ENCODE peak calls at places on chromosomes 3 and 15, in eight cellular contexts. T is breast epithelium, F is GM23338, U is fibroblast of pulmonary artery, L is K562, V is brain microvascular endothelial cell, Y is kidney epithelial cell, H is right lobe of liver. Q is an unnamed sample.

GRCh38 chr3:186519021-186519658 is 25.0 kb downstream of the CRYGS start:
- DNase-seq in T (no peak), F (no peak), U (no peak), L (no peak), V (no peak), Y (no peak), H (no peak), Q (no peak)

GRCh38 chr3:101861978-101862421 is 12.7 kb downstream of the NFKBIZ start:
- DNase-seq in T (no peak), F (no peak), U (no peak), L (no peak), V (no peak), Y (no peak), H (no peak), Q (no peak)

GRCh38 chr15:78715439-78715838 is 74.4 kb upstream of the CHRNB4 start:
- DNase-seq in T (no peak), F (no peak), U (no peak), L (no peak), V (no peak), Y (no peak), H (no peak), Q (no peak)

GRCh38 chr3:50450135-50450911 is 53.1 kb downstream of the CACNA2D2 start:
- DNase-seq in T (peak; percentile 75), F (peak; percentile 56), U (peak; percentile 37), L (no peak), V (no peak), Y (peak; percentile 21), H (peak; percentile 71), Q (no peak)

GRCh38 chr15:39692464-39693327 is 89.9 kb downstream of the FSIP1 start:
- DNase-seq in T (no peak), F (peak; percentile 49), U (no peak), L (no peak), V (no peak), Y (peak; percentile 26), H (no peak), Q (peak; percentile 58)

GRCh38 chr3:41327718-41328117 is 128.4 kb downstream of the CTNNB1 start:
- DNase-seq in T (no peak), F (no peak), U (peak; percentile 75), L (no peak), V (peak; percentile 76), Y (no peak), H (no peak), Q (no peak)

GRCh38 chr3:17194116-17194515 is 309.4 kb downstream of the PLCL2 start:
- DNase-seq in T (no peak), F (no peak), U (no peak), L (no peak), V (no peak), Y (no peak), H (no peak), Q (no peak)

GRCh38 chr15:70236306-70237103 is 138.8 kb upstream of the TLE3 start:
- DNase-seq in T (no peak), F (no peak), U (peak; percentile 51), L (no peak), V (peak; percentile 79), Y (peak; percentile 53), H (no peak), Q (peak; percentile 69)

GRCh38 chr3:113602836-113603235 is 70.5 kb downstream of the SIDT1 start:
- DNase-seq in T (no peak), F (no peak), U (no peak), L (no peak), V (no peak), Y (no peak), H (no peak), Q (no peak)

DNA sequence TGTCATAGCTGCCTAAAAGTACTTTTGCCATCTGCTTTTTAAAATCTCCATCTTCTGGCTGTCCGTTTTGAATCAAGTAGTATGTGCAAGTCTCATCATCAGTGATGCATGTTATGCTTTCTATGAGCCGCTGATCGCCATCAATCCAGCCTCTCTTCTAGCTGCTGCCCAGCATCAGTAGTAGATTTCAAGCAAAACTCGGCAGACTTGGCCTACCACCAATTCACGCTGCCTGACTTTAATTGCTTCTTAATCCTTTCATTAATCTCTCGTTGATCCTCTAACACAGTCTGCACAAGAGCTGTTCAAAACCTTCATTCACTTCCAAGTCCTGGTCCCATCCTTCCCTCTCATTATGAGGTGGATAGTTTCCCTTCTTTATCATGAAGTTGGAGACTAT is 104.9 kb downstream of the NSUN3 start:
- DNase-seq in T (no peak), F (no peak), U (no peak), L (no peak), V (no peak), Y (no peak), H (no peak), Q (no peak)
- TF ChIP-seq CTCF in T (no peak), F (no peak), U (no peak), L (no peak), V (no peak), Y (no peak), H (no peak), Q (no peak)

DNA sequence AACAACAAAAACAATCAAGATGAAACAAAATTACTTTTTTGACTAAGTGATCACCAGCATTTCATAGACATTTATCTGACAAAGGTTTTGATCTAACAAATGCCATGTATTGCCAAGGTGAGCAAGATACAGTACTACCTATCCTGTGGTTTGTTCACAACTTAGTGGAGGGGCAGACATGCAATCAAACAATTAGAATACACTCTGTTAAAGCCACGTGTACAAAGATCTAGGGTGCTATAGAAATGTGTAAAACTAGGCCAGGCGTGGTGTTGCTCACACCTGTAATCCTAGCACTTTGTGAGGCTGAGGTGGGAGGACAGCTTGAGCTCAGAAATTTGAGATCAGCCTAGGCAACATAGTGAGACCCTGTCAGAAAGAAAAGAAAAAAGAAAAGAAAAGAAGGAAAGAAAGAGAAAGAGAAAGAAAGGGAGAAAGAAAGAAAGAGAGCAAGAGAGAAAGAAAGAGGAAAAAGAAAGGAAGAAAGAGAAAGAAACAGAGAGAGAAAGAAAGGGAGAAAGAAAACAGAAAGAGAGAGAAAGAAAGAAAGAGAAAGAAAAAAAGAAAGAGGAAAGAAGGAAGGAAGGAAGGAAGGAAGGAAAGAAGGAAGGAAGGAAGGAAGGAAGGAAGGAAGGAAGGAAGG is 1.4 kb upstream of the TRIM69 start:
- DNase-seq in T (no peak), F (no peak), U (no peak), L (no peak), V (no peak), Y (no peak), H (no peak), Q (no peak)
- H3K4me3 ChIP-seq in T (no peak overlapping the region), F (no peak overlapping the region), U (no peak overlapping the region), L (no peak overlapping the region), V (no peak overlapping the region), Y (no peak overlapping the region), H (no peak overlapping the region), Q (no peak overlapping the region)

DNA sequence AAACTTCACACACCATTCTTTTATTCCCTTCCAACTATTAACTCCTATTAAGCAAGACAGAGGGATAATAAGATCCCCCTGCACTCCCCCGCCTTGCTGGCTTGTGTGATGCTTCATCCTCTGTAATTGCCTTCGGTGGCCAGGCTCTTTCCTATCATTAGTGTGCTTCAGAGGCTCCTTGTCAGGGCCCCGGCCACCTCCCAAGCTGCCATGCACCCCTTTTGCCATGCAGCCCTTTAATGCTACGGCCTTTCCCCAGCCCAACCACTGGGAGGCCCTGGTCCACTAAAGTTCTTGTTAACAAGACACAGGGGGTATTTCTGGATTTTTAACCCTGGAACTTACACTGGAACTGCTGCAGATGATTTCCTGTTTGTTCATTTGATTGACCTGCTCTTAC is 175.9 kb upstream of the TOPAZ1 start:
- DNase-seq in T (no peak), F (peak; percentile 73), U (no peak), L (no peak), V (no peak), Y (no peak), H (no peak), Q (no peak)
- TF ChIP-seq CTCF in T (no peak), F (peak; percentile 54), U (no peak), L (peak; percentile 32), V (peak; percentile 31), Y (peak; percentile 18), H (no peak), Q (peak; percentile 48)

GRCh38 chr3:138588445-138588844 is 5.6 kb downstream of the CEP70 start:
- DNase-seq in T (no peak), F (no peak), U (no peak), L (no peak), V (no peak), Y (no peak), H (no peak), Q (no peak)
- H3K4me3 ChIP-seq in T (no peak overlapping the region), F (no peak overlapping the region), U (no peak overlapping the region), L (no peak overlapping the region), V (no peak overlapping the region), Y (no peak overlapping the region), H (no peak overlapping the region), Q (no peak overlapping the region)

DNA sequence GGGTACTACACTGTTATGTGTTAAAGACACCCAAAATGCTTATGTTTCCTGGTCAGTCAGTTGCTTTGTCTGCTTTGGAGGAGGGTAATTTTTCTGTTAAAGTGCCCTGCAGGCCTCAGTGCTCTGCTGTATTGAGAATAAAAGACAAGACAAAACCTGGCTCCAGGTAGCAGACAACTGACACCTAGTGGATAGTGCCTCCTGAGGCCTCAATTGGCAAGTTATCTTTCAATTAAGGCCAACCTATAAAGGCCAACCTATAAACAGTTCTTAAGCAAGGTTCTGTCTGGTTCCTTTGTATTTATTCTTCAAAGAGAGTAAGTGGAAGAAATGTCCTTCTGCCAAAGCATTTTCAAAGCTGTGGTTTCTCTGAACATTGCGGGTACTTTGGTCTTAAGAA is 773.8 kb downstream of the MECOM start:
- DNase-seq in T (no peak), F (peak; percentile 59), U (no peak), L (no peak), V (no peak), Y (no peak), H (no peak), Q (no peak)
- TF ChIP-seq CTCF in T (no peak), F (peak; percentile 47), U (no peak), L (no peak), V (no peak), Y (no peak), H (no peak), Q (peak; percentile 40)

DNA sequence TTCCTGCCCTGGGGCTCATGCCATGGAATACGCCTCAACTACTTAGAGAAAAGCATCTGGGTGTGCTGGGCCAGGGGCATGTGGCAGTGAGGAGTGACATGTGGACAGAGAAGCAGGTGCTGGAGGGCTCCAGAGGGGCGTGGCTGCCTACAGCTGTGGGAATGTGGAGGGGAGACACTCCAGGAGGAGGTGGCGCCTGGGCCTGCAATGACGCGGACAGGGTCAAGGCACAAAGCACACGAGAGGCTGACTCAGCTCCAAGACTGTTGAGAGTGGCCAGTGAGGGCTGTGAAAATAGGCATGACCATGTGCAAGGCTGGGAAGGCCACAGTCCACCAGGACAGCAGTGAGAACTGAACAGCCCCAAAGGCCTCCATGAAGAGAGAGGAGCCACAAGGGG is 48.5 kb downstream of the PTH1R start:
- DNase-seq in T (no peak), F (no peak), U (peak; percentile 66), L (no peak), V (peak; percentile 62), Y (no peak), H (peak; percentile 52), Q (no peak)
- H3K4me3 ChIP-seq in T (no peak overlapping the region), F (no peak overlapping the region), U (no peak overlapping the region), L (no peak overlapping the region), V (no peak overlapping the region), Y (no peak overlapping the region), H (no peak overlapping the region), Q (no peak overlapping the region)

DNA sequence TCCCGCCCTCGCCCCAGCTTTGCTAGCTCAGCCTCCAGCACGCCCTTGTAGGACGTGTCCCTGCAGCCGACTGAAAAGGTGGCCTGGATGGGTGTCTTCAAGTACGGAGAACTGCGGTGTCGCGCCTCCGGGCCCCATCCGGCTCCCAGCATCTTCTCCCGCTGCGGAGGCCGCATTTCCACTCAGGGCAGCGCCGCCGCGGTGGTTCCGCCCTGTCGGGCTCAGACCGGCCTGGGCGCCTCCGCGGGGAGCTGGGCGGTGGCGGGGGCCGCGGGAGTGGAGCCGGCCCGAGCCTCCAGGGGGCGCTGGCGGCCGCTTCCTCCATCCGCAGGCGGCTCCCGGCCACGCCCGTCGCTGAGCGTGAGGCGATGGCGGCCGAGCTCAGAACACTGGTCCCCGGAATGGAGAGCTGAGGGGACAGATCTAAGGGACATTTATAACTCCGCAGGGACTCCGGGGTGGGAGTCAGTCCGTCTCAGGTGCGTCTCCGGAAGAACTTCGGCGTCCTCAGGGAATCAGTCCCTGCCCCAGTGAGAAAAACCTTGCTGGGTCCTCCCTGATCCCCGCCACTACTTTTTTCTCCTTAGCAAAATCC is 13.6 kb upstream of the SMCO1 start:
- DNase-seq in T (no peak), F (peak; percentile 87), U (peak; percentile 64), L (peak; percentile 88), V (peak; percentile 50), Y (no peak), H (peak; percentile 81), Q (no peak)
- TF ChIP-seq CTCF in T (peak; percentile 44), F (peak; percentile 61), U (peak; percentile 29), L (peak; percentile 87), V (peak; percentile 50), Y (peak; percentile 44), H (peak; percentile 72), Q (peak; percentile 71)